ENCODE peak calls at places on chromosomes 4 and X, in eight cellular contexts. M is mucosa of descending colon; U is endothelial cell; F is AG09309; P is amygdala; H is NCI-H146; V is CD4-positive, CD25-positive, alpha-beta regulatory T cell; W is stimulated activated CD8-positive, alpha-beta memory T cell treated with anti-CD3 and anti-CD28 coated beads, Interleukin-4, amount 100 ng/mL, for 4 hours. A is an unnamed sample.

GRCh38 chr4:122542411-122543236 is 78.2 kb downstream of the IL21 start:
- DNase-seq in M (no peak), U (no peak), F (peak; percentile 29), P (no peak), H (no peak), V (no peak), W (no peak), A (no peak)

GRCh38 chr4:57425610-57426009 is 315.4 kb upstream of the IGFBP7 start:
- DNase-seq in M (no peak), U (no peak), F (no peak), P (no peak), H (no peak), V (no peak), W (no peak), A (no peak)

GRCh38 chr4:89539374-89539773 is 231.8 kb upstream of the GPRIN3 start:
- DNase-seq in M (no peak), U (no peak), F (peak; percentile 75), P (no peak), H (no peak), V (no peak), W (no peak), A (no peak)

GRCh38 chrX:143115466-143115865 is 89.7 kb downstream of the SPANXN4 start:
- DNase-seq in M (no peak), U (no peak), F (no peak), P (no peak), H (no peak), V (no peak), W (no peak), A (no peak)

GRCh38 chr4:57763070-57763469 is 652.9 kb upstream of the IGFBP7 start:
- DNase-seq in M (no peak), U (no peak), F (no peak), P (no peak), H (no peak), V (no peak), W (no peak), A (no peak)

GRCh38 chr4:38656111-38656510 is 7.9 kb upstream of the KLF3 start:
- DNase-seq in M (no peak), U (no peak), F (no peak), P (no peak), H (no peak), V (no peak), W (no peak), A (no peak)

GRCh38 chr4:111546881-111547280 is 598.4 kb upstream of the FAM241A start:
- DNase-seq in M (no peak), U (no peak), F (no peak), P (no peak), H (no peak), V (no peak), W (no peak), A (no peak)

GRCh38 chr4:40749717-40750460 is at the start of gene NSUN7:
- DNase-seq in M (peak; percentile 89), U (peak; percentile 86), F (no peak), P (no peak), H (peak; percentile 94), V (peak; percentile 10), W (no peak), A (peak; percentile 84)

GRCh38 chr4:27007507-27007906 is 146.9 kb downstream of the STIM2 start:
- DNase-seq in M (no peak), U (no peak), F (peak; percentile 27), P (no peak), H (no peak), V (no peak), W (no peak), A (no peak)

GRCh38 chr4:183571350-183572076 is 66.7 kb downstream of the ING2 start:
- DNase-seq in M (peak; percentile 29), U (no peak), F (no peak), P (no peak), H (peak; percentile 55), V (no peak), W (no peak), A (no peak)

GRCh38 chr4:146742416-146742815 is 103.7 kb downstream of the POU4F2 start:
- DNase-seq in M (no peak), U (no peak), F (no peak), P (no peak), H (peak; percentile 1), V (no peak), W (no peak), A (no peak)

GRCh38 chr4:82523179-82523578 is 38.6 kb downstream of the TMEM150C start:
- DNase-seq in M (no peak), U (no peak), F (no peak), P (no peak), H (peak; percentile 62), V (no peak), W (no peak), A (peak; percentile 31)

GRCh38 chr4:41174444-41174843 is 39.9 kb downstream of the APBB2 start:
- DNase-seq in M (no peak), U (no peak), F (no peak), P (no peak), H (no peak), V (no peak), W (no peak), A (no peak)

GRCh38 chr4:23934915-23935314 is 45.1 kb upstream of the PPARGC1A start:
- DNase-seq in M (peak; percentile 26), U (no peak), F (peak; percentile 82), P (no peak), H (no peak), V (no peak), W (no peak), A (no peak)

GRCh38 chrX:66638591-66639500 is at the start of gene EDA2R:
- DNase-seq in M (peak; percentile 37), U (peak; percentile 30), F (peak; percentile 50), P (peak; percentile 3), H (no peak), V (peak; percentile 3), W (no peak), A (no peak)

GRCh38 chrX:114626323-114626722 is 42.4 kb downstream of the HTR2C start:
- DNase-seq in M (peak; percentile 14), U (no peak), F (no peak), P (no peak), H (peak; percentile 0), V (no peak), W (no peak), A (no peak)